ENCODE peak calls at places on chromosome 13, in seven cellular contexts. D is dermis microvascular lymphatic vessel endothelial cell, A is endothelial cell, S is colonic mucosa, C is astrocyte of the spinal cord, U is GF-D8, E is fibroblast of the aortic adventitia. J is an unnamed sample.

GRCh38 chr13:94323746-94324408 is 155.6 kb downstream of the DCT start:
- DNase-seq in D (no peak), A (no peak), S (no peak), C (no peak), U (no peak), E (no peak), J (no peak)

GRCh38 chr13:112825875-112826274 is 136.0 kb downstream of the ATP11A start:
- DNase-seq in D (no peak), A (no peak), S (no peak), C (no peak), U (no peak), E (no peak), J (no peak)

GRCh38 chr13:67076378-67076777 is 153.8 kb downstream of the PCDH9 start:
- DNase-seq in D (no peak), A (no peak), S (no peak), C (no peak), U (no peak), E (no peak), J (no peak)

GRCh38 chr13:53405616-53406015 is 377.0 kb downstream of the OLFM4 start:
- DNase-seq in D (no peak), A (no peak), S (no peak), C (no peak), U (no peak), E (no peak), J (peak)

GRCh38 chr13:35598790-35599369 is 122.4 kb upstream of the MAB21L1 start:
- DNase-seq in D (no peak), A (no peak), S (no peak), C (no peak), U (no peak), E (peak), J (no peak)

GRCh38 chr13:107642841-107643240 is 572.5 kb downstream of the LIG4 start:
- DNase-seq in D (no peak), A (no peak), S (no peak), C (no peak), U (no peak), E (no peak), J (no peak)

GRCh38 chr13:21240586-21240985 is 64.1 kb downstream of the MRPL57 start:
- DNase-seq in D (peak), A (no peak), S (no peak), C (peak), U (no peak), E (peak), J (peak)

GRCh38 chr13:74325106-74325505 is 190.9 kb upstream of the KLF12 start:
- DNase-seq in D (peak), A (no peak), S (no peak), C (peak), U (no peak), E (peak), J (peak)

GRCh38 chr13:99983401-99984133 is 2.0 kb downstream of the ZIC2 start:
- DNase-seq in D (peak), A (peak), S (no peak), C (no peak), U (no peak), E (no peak), J (no peak)

GRCh38 chr13:28401303-28402056 is 93.4 kb downstream of the FLT1 start:
- DNase-seq in D (peak), A (no peak), S (no peak), C (peak), U (no peak), E (peak), J (peak)

GRCh38 chr13:35940734-35941133 is 190.4 kb downstream of the DCLK1 start:
- DNase-seq in D (no peak), A (no peak), S (no peak), C (no peak), U (no peak), E (no peak), J (no peak)

GRCh38 chr13:106355866-106356265 is 179.6 kb downstream of the EFNB2 start:
- DNase-seq in D (no peak), A (no peak), S (no peak), C (no peak), U (no peak), E (no peak), J (no peak)

GRCh38 chr13:35979378-35979911 is 151.7 kb downstream of the DCLK1 start:
- DNase-seq in D (peak), A (no peak), S (peak), C (peak), U (no peak), E (peak), J (peak)

GRCh38 chr13:66546534-66547379 is 683.4 kb downstream of the PCDH9 start:
- DNase-seq in D (no peak), A (no peak), S (no peak), C (peak), U (no peak), E (peak), J (no peak)

GRCh38 chr13:77698211-77699058 is 948 bp downstream of the SLAIN1 start:
- DNase-seq in D (no peak), A (peak), S (peak), C (no peak), U (no peak), E (no peak), J (peak)

GRCh38 chr13:29479716-29480492 is 115.6 kb downstream of the SLC7A1 start:
- DNase-seq in D (no peak), A (no peak), S (no peak), C (no peak), U (no peak), E (no peak), J (no peak)

GRCh38 chr13:63481334-63481733 is 2065.7 kb upstream of the PCDH20 start:
- DNase-seq in D (no peak), A (no peak), S (no peak), C (peak), U (no peak), E (peak), J (no peak)

GRCh38 chr13:40786568-40786996 is 2.8 kb upstream of the SLC25A15 start:
- DNase-seq in D (peak), A (no peak), S (no peak), C (peak), U (no peak), E (no peak), J (peak)

GRCh38 chr13:99803141-99803540 is 168.4 kb downstream of the ZIC5 start:
- DNase-seq in D (no peak), A (no peak), S (no peak), C (no peak), U (no peak), E (no peak), J (no peak)

GRCh38 chr13:83867708-83868107 is 14.6 kb downstream of the SLITRK1 start:
- DNase-seq in D (no peak), A (no peak), S (no peak), C (no peak), U (no peak), E (no peak), J (no peak)

GRCh38 chr13:64052526-64052925 is 2636.9 kb upstream of the PCDH20 start:
- DNase-seq in D (no peak), A (no peak), S (no peak), C (no peak), U (peak), E (no peak), J (no peak)

GRCh38 chr13:99258946-99259345 is 767 bp upstream of the GPR18 start:
- DNase-seq in D (no peak), A (no peak), S (no peak), C (no peak), U (no peak), E (no peak), J (no peak)

GRCh38 chr13:74732736-74733135 is 598.5 kb upstream of the KLF12 start:
- DNase-seq in D (no peak), A (no peak), S (no peak), C (no peak), U (no peak), E (no peak), J (no peak)

GRCh38 chr13:78638216-78638615 is 20.7 kb downstream of the OBI1 start:
- DNase-seq in D (no peak), A (no peak), S (no peak), C (no peak), U (no peak), E (no peak), J (no peak)

GRCh38 chr13:113637262-113638160 is 20.5 kb downstream of the ATP4B start:
- DNase-seq in D (no peak), A (no peak), S (no peak), C (no peak), U (no peak), E (no peak), J (no peak)

GRCh38 chr13:84137292-84137691 is 255.0 kb upstream of the SLITRK1 start:
- DNase-seq in D (no peak), A (no peak), S (no peak), C (peak), U (no peak), E (peak), J (peak)

GRCh38 chr13:21691500-21691899 is 20.6 kb downstream of the FGF9 start:
- DNase-seq in D (no peak), A (no peak), S (no peak), C (no peak), U (no peak), E (no peak), J (no peak)

GRCh38 chr13:37198629-37199028 is 93.2 kb upstream of the CSNK1A1L start:
- DNase-seq in D (no peak), A (no peak), S (no peak), C (no peak), U (no peak), E (no peak), J (no peak)

GRCh38 chr13:33865945-33866344 is 48.0 kb downstream of the RFC3 start:
- DNase-seq in D (no peak), A (no peak), S (no peak), C (no peak), U (no peak), E (no peak), J (no peak)

J was measured in HT1080.